ENCODE peak calls at places on chromosomes 2 and 18, in ten cellular contexts. D, M, L, E, H, U, Q, F, I and P are unnamed samples.

GRCh38 chr18:23547806-23548205 is 38.5 kb downstream of the NPC1 start:
- DNase-seq in D (no peak), M (peak), L (peak), E (no peak), H (no peak), U (no peak), Q (no peak), F (no peak), I (no peak), P (no peak)

GRCh38 chr18:24792164-24792563 is 331.7 kb downstream of the HRH4 start:
- DNase-seq in D (no peak), M (no peak), L (no peak), E (no peak), H (no peak), U (no peak), Q (no peak), F (no peak), I (no peak), P (no peak)

GRCh38 chr2:236969767-236970655 is 115.7 kb upstream of the COPS8 start:
- DNase-seq in D (no peak), M (no peak), L (peak), E (no peak), H (no peak), U (no peak), Q (no peak), F (no peak), I (no peak), P (peak)

GRCh38 chr18:29184654-29185053 is 1007.7 kb upstream of the CDH2 start:
- DNase-seq in D (no peak), M (peak), L (peak), E (no peak), H (no peak), U (no peak), Q (no peak), F (no peak), I (no peak), P (no peak)

GRCh38 chr2:164420787-164421186 is 200.5 kb downstream of the GRB14 start:
- DNase-seq in D (no peak), M (no peak), L (no peak), E (no peak), H (no peak), U (no peak), Q (no peak), F (no peak), I (no peak), P (no peak)

GRCh38 chr18:62868645-62869044 is 153.3 kb downstream of the PHLPP1 start:
- DNase-seq in D (no peak), M (no peak), L (no peak), E (no peak), H (no peak), U (no peak), Q (no peak), F (no peak), I (no peak), P (no peak)

GRCh38 chr2:74708883-74709282 is 54.8 kb downstream of the SEMA4F start:
- DNase-seq in D (no peak), M (peak), L (peak), E (no peak), H (no peak), U (peak), Q (no peak), F (no peak), I (no peak), P (no peak)

GRCh38 chr18:79384151-79384807 is 11.5 kb upstream of the NFATC1 start:
- DNase-seq in D (peak), M (no peak), L (peak), E (peak), H (no peak), U (no peak), Q (no peak), F (no peak), I (no peak), P (peak)

GRCh38 chr2:180663016-180663471 is 317.4 kb upstream of the UBE2E3 start:
- DNase-seq in D (no peak), M (peak), L (peak), E (no peak), H (no peak), U (no peak), Q (no peak), F (no peak), I (no peak), P (no peak)

GRCh38 chr2:104889261-104890091 is 35.6 kb downstream of the POU3F3 start:
- DNase-seq in D (no peak), M (no peak), L (no peak), E (no peak), H (no peak), U (no peak), Q (no peak), F (no peak), I (no peak), P (no peak)

GRCh38 chr18:80179857-80180558 is 67.3 kb downstream of the PARD6G start:
- DNase-seq in D (no peak), M (no peak), L (no peak), E (no peak), H (no peak), U (no peak), Q (no peak), F (no peak), I (no peak), P (no peak)

GRCh38 chr18:56309104-56309503 is 329.3 kb downstream of the TXNL1 start:
- DNase-seq in D (no peak), M (no peak), L (no peak), E (no peak), H (no peak), U (no peak), Q (no peak), F (no peak), I (no peak), P (no peak)

GRCh38 chr2:75238670-75239330 is 39.5 kb upstream of the TACR1 start:
- DNase-seq in D (no peak), M (peak), L (peak), E (no peak), H (no peak), U (peak), Q (no peak), F (no peak), I (peak), P (no peak)

GRCh38 chr2:172119089-172119488 is 16.4 kb upstream of the DLX2 start:
- DNase-seq in D (no peak), M (peak), L (peak), E (no peak), H (no peak), U (no peak), Q (no peak), F (no peak), I (no peak), P (no peak)

GRCh38 chr2:234427081-234428058 is 69.5 kb downstream of the ARL4C start:
- DNase-seq in D (no peak), M (peak), L (no peak), E (peak), H (no peak), U (peak), Q (no peak), F (peak), I (peak), P (no peak)

GRCh38 chr2:171172980-171173542 is 12.4 kb upstream of the TLK1 start:
- DNase-seq in D (no peak), M (no peak), L (no peak), E (no peak), H (no peak), U (no peak), Q (no peak), F (no peak), I (peak), P (no peak)

DNA sequence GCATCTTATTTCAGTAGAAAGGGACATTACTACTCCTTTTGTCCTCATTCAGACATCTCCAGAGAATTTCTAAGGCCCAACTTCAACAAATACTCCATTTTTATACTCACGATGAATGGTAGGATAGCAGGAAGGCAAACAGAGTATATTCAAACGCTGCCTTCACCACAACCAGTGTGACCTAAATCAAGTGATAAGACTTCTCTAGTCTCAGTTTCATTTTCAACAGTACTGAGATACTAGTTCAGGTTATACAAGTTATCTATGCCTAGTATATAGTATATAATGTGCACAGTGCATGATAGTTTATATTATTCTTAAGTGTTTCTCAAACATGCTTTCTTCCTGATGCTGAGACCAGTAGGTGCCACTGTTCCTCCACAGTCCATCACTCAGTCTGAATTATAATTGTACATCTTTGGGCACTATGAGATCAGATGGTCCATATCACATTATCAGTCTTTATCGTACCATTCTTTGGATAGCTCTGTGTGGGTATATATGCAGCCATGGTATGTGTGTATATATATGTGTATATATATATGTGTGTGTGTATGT is 66.3 kb upstream of the RPE start:
- DNase-seq in D (no peak), M (peak), L (no peak), E (no peak), H (no peak), U (no peak), Q (no peak), F (no peak), I (no peak), P (no peak)
- TF ChIP-seq CTCF in D (no peak), M (peak), L (peak), E (no peak), H (peak), U (peak), Q (no peak), F (no peak), I (peak), P (no peak)

GRCh38 chr2:99410276-99410675 is 73.1 kb downstream of the EIF5B start:
- DNase-seq in D (no peak), M (no peak), L (no peak), E (no peak), H (no peak), U (no peak), Q (no peak), F (no peak), I (no peak), P (no peak)
- TF ChIP-seq CTCF in D (no peak), M (no peak), L (no peak), E (no peak), H (no peak), U (no peak), Q (no peak), F (no peak), I (no peak), P (no peak)

DNA sequence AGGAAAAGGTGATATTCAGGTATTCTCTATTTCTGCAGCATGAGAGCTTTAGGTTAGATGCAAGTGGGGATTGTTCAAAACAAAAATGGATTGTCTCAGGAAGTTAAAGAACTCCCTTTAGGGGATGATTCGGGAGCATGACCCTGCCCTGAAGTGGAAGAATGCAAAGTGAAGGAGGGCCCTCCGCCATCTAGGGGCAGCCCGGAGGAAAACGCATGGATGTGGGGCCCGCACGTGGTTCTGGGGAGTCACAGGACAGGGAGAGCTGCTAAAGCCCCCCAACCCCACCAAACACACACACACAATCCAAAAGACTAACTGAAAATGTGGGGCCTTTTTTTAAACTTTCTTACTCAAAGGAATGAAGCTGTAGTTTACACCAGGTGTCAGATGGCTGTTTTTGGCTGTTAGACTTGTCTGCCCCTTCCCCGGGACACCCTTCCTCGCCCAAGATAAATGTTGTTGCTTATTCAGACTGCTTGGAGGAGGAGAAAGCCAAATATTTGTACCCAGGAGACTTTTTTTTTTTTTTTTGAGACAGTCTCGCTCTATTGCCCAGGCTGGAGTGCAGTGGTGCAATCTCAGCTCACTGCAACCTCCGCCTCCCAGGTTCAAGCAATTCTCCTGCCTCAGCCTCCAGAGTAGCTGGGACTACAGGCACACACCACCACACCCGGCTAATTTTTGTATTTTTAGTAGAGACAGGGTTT is 78.8 kb downstream of the HNRNPLL start:
- DNase-seq in D (no peak), M (no peak), L (no peak), E (no peak), H (no peak), U (no peak), Q (no peak), F (peak), I (no peak), P (no peak)
- TF ChIP-seq CTCF in D (no peak), M (peak), L (peak), E (no peak), H (peak), U (peak), Q (no peak), F (no peak), I (peak), P (no peak)

DNA sequence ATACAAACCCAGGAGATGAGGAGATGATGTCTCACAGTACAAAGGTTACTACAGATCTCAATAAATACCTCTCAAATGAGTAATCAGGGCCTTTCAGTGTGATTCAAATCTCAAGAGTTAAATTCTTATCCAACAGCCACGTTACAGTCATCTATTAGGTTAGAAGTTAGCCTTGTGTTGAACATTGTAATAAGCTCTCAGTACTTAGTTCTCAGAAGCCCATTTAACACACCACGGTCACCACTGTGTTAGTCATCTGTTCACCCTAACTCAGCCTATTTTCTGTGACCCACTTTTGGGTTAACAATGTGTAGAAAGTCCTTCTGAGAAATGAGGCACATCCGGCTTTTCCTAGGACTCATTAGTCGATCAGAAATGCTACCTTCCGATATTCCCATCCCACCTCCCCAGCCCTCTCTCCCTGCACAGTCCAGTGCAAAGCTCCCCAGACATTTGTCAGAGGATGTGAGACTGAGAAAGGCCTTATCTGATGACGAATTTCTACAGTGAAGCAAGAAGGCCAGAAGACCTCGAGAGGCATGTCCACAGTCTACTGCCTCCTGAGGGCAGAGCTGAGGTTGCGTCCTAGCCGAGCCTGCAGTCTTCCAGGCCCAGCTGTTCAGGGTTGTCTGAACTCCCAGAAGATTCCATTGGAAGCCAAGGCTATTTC is 92.5 kb downstream of the ACTR2 start:
- DNase-seq in D (no peak), M (peak), L (peak), E (no peak), H (no peak), U (peak), Q (no peak), F (no peak), I (peak), P (no peak)
- TF ChIP-seq CTCF in D (no peak), M (peak), L (peak), E (no peak), H (peak), U (peak), Q (no peak), F (no peak), I (peak), P (no peak)

GRCh38 chr2:3536682-3537632 is 17.6 kb upstream of the ADI1 start:
- DNase-seq in D (peak), M (no peak), L (peak), E (peak), H (no peak), U (no peak), Q (no peak), F (peak), I (peak), P (peak)
- TF ChIP-seq CTCF in D (peak), M (peak), L (peak), E (peak), H (peak), U (peak), Q (peak), F (peak), I (peak), P (peak)

DNA sequence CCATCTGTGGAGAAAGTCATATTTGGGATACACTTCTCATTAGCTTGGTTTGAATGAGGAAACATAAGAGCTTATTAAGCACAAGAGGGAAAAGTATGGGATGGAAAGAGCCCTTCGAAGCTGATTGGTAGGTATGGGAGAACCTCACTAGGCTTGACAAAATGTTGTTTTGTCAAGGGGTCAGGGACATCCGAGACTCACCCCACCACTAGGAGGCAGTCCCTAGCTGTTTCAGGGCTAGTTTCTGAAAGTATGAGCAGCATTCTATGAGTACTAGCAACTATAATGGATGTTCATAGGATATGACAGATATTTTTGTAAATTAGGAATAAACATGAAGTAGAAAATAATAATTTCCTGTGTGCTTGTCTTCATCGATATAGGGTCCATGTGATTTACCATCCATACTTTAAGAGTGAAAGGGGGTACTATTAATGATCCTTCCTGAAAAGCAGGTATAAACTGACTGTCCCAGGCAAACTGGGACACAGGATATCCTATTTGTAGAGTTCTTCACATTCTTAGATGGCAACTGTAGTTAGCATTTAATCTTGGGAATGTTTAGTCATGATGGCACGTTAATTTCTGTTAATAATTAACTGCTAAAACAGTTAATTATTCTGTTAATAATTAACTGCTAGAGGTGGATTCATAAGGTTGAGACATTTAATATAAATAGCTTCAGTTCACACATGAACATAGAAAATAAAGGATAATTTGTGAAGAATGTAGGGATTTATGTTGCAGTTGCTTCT is 28.4 kb downstream of the OTX1 start:
- DNase-seq in D (no peak), M (no peak), L (peak), E (peak), H (no peak), U (no peak), Q (no peak), F (peak), I (no peak), P (no peak)
- TF ChIP-seq CTCF in D (peak), M (no peak), L (peak), E (peak), H (peak), U (peak), Q (no peak), F (peak), I (peak), P (no peak)

DNA sequence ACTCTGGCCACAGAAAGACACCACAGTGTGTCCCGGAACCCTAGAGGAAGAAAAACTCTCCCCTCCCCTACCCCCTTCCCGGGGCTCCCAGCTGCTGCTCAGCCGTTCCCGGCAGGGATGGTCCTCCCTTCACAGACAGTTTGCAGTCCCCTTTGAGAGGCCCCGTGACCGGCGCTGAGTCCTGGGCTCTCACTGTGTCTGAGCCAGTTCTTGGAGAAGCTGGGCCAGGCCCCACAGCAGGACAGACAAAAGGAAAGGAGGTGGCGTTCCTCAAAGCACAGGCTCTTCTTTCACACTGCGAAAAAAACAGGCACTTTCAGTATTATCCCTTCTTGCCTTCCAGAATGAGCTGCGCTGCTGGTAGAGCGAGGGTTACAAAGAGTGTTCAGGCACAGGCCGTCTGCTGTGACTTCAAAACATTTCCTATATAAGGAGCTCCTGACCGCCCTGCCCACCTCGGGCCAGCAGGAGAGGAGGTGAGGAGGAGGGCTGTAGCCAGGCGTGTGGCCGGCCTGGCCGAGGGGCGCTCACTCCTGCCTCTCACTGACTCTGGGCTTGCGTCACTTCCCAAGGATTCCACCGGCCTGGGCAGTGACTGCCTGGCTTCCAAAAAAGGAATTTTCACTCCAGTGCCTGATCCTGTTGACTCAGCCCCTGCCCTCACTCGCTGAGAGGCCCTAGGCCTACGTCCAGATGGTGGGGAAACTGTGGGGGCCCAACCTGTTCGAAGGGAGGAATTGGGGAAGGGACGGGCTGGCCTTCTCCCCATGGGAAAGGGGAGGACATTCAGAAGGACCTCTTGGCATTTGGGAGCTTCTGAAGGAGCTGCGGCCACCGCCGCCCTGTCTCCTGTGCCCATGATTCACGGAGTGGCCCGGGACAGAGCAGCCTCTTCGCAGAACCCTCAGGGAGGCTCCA is 24.9 kb downstream of the CIDEA start:
- DNase-seq in D (no peak), M (peak), L (no peak), E (peak), H (peak), U (peak), Q (peak), F (peak), I (peak), P (peak)
- TF ChIP-seq CTCF in D (no peak), M (peak), L (no peak), E (no peak), H (no peak), U (peak), Q (no peak), F (no peak), I (no peak), P (no peak)